ENCODE peak calls at places on chromosomes 6 and 20, in five cellular contexts. V, C, B, W and A are unnamed samples.
A peak's percentile ranks its signal among the peaks of the same experiment; 100 is the strongest.

GRCh38 chr6:143061597-143062385 is 1.1 kb downstream of the AIG1 start:
- DNase-seq in B (no peak), W (no peak), V (no peak), C (no peak), A (peak; percentile 12)

GRCh38 chr6:11744753-11745152 is 33.9 kb downstream of the ADTRP start:
- DNase-seq in C (peak; percentile 43), B (no peak), W (no peak), V (no peak), A (no peak)

GRCh38 chr6:138963531-138963930 is 24.5 kb downstream of the REPS1 start:
- DNase-seq in V (no peak), W (no peak), B (no peak), C (no peak), A (no peak)

GRCh38 chr20:9498322-9498721 is 16.1 kb upstream of the LAMP5 start:
- DNase-seq in V (no peak), W (no peak), B (no peak), C (no peak), A (peak; percentile 74)

GRCh38 chr6:45609141-45609638 is 231.5 kb upstream of the SUPT3H start:
- DNase-seq in W (no peak), B (no peak), V (no peak), C (no peak), A (no peak)

GRCh38 chr6:119110601-119111548 is 32.4 kb upstream of the FAM184A start:
- DNase-seq in C (no peak), V (peak; percentile 38), W (no peak), B (peak; percentile 27), A (peak; percentile 36)

GRCh38 chr6:48922837-48923236 is 540.2 kb downstream of the MMUT start:
- DNase-seq in W (no peak), V (no peak), C (no peak), B (no peak), A (no peak)

GRCh38 chr20:48102821-48103635 is 317.7 kb upstream of the SULF2 start:
- DNase-seq in B (no peak), W (no peak), V (no peak), C (no peak), A (no peak)

GRCh38 chr6:39453236-39453635 is 130.7 kb upstream of the KCNK16 start:
- DNase-seq in C (no peak), V (no peak), W (no peak), B (no peak), A (no peak)

GRCh38 chr20:59006167-59006863 is 739 bp downstream of the CTSZ start:
- DNase-seq in V (no peak), C (no peak), B (no peak), W (peak; percentile 55), A (no peak)

GRCh38 chr6:169720207-169720855 is 4.0 kb downstream of the PHF10 start:
- DNase-seq in C (no peak), V (no peak), B (no peak), W (no peak), A (no peak)

GRCh38 chr6:110063864-110064263 is 85.8 kb downstream of the GPR6 start:
- DNase-seq in B (no peak), W (no peak), V (no peak), C (no peak), A (no peak)

GRCh38 chr20:30815577-30816181 is 441.8 kb upstream of the DEFB115 start:
- DNase-seq in B (no peak), W (no peak), C (no peak), V (no peak), A (no peak)

DNA sequence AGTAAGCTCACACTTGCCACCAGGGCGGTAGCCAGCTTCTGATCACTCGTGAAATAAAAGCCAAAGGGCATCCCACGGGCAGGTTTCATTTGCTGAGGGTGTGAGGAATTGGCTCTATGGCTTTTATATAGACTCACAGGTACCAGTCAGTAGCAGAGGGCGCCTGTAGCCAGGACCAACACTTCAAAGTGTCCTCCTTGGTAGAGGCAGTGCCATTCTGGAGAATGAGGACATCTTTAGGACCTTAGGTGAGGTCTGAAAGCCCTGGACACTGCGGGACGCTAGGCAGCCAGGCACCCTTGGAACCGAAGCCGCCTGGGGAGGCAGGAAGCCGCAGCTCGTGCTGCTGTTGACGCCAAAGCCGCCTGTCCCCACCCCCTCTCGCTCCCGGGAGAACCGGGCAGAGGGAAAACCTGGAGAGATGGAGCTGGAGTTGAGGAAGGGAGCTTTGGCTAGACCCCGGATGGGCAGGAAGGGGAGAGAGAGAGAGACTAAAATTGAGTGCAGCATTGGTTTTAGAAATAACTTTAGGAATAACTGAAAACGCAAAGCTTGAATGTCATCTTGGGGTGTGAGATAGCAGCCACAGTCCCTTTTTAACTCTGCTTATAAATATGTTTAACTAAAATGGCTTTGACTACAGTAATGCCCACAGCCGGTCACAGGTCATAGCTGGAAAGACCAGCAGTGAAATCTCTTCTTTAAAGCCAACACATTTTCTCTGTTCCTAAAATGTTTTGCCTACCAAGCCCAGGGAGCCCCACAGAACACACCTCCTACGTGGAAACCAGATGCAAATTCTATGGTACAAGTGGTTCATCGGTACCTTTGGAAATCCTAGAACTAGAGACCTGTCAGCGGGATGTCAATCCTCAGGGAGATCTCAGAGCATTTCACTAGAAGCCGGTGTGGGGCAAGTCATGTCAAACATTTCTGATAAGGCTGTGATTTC is 128.5 kb upstream of the CDYL start:
- DNase-seq in B (peak; percentile 63), V (peak; percentile 61), W (peak; percentile 62), C (peak; percentile 72), A (no peak)
- TF ChIP-seq POLR2AphosphoS5 in B (no peak), V (peak; percentile 85), W (no peak), C (peak; percentile 84), A (no peak)

GRCh38 chr6:29965873-29966601 is 23.7 kb downstream of the HLA-A start:
- DNase-seq in V (peak; percentile 57), W (peak; percentile 67), C (peak; percentile 92), B (peak; percentile 92), A (peak; percentile 79)

GRCh38 chr6:29967379-29968010 is 25.2 kb downstream of the HLA-A start:
- DNase-seq in V (no peak), C (peak; percentile 74), B (peak; percentile 71), W (no peak), A (peak; percentile 22)

GRCh38 chr6:29961966-29962365 is 19.6 kb downstream of the HLA-A start:
- DNase-seq in V (no peak), W (no peak), C (no peak), B (no peak), A (no peak)

GRCh38 chr6:29964904-29965872 is 22.9 kb downstream of the HLA-A start:
- DNase-seq in V (peak; percentile 83), B (no peak), C (peak; percentile 87), W (no peak), A (peak; percentile 97)

GRCh38 chr6:29964553-29964903 is 22.2 kb downstream of the HLA-A start:
- DNase-seq in C (no peak), W (no peak), B (no peak), V (no peak), A (no peak)
- H3K27ac ChIP-seq in C (peak overlapping the region; percentile 90), W (peak overlapping the region; percentile 74), B (peak overlapping the region; percentile 98), V (peak overlapping the region; percentile 79), A (peak overlapping the region; percentile 89)

GRCh38 chr20:63519765-63520593 is 586 bp upstream of the PPDPF start:
- DNase-seq in B (no peak), C (no peak), W (no peak), V (peak; percentile 52), A (no peak)

GRCh38 chr20:63520594-63520938 is at the start of gene PPDPF:
- DNase-seq in V (peak; percentile 82), C (peak; percentile 89), B (no peak), W (peak; percentile 85), A (peak; percentile 48)

GRCh38 chr20:63522091-63522868 is 1.7 kb downstream of the PPDPF start:
- DNase-seq in W (no peak), V (no peak), C (no peak), B (no peak), A (no peak)

GRCh38 chr20:63521602-63522001 is 1.0 kb downstream of the PPDPF start:
- DNase-seq in W (no peak), C (no peak), V (no peak), B (no peak), A (no peak)

GRCh38 chr20:63520939-63521601 is 505 bp downstream of the PPDPF start:
- DNase-seq in C (peak; percentile 89), W (peak; percentile 85), B (no peak), V (peak; percentile 86), A (peak; percentile 71)
- TF ChIP-seq POLR2AphosphoS5 in C (no peak), W (no peak), B (peak; percentile 8), V (peak; percentile 56), A (peak; percentile 12)

DNA sequence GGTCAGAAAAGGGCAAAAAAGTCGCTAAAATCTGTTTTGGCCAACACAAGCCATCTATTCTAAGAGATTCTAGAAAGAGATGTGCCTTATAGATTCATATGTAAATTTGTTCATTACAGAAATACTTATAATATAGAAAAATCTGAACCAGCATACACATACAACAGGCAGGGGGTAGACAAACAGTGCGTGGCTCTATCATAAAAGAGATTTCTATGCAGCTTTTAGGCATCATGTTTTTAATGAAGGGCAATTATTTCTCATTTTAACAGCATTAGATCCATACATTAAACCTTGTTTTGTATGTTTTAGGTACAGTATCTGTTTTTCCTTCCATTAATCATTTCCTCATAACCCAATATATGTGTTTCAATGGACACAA is 664 bp downstream of the BTN3A3 start:
- DNase-seq in W (no peak), B (no peak), V (no peak), C (no peak), A (no peak)
- H3K27ac ChIP-seq in W (peak overlapping the region; percentile 86), B (no peak overlapping the region), V (peak overlapping the region; percentile 80), C (peak overlapping the region; percentile 94), A (peak overlapping the region; percentile 78)

GRCh38 chr6:31639043-31639442 is 13.4 kb downstream of the BAG6 start:
- DNase-seq in C (no peak), W (no peak), V (no peak), B (no peak), A (no peak)
- TF ChIP-seq POLR2AphosphoS5 in C (no peak), W (no peak), V (no peak), B (peak; percentile 68), A (no peak)